ENCODE peak calls at places on chromosomes 1 and 21, in six cellular contexts. One of them, this sample, is unnamed.

GRCh38 chr21:31698461-31698860 is 33.5 kb downstream of the SCAF4 start:
- DNase-seq in cardiac muscle cell: no peak
- DNase-seq in MCF 10A: no peak
- DNase-seq in IMR-90: no peak
- DNase-seq in cardiac fibroblast: no peak
- DNase-seq in fibroblast of lung: no peak
- DNase-seq in this sample: no peak

GRCh38 chr1:247639381-247639981 is 34.1 kb downstream of the OR2G3 start:
- DNase-seq in cardiac muscle cell: peak
- DNase-seq in MCF 10A: no peak
- DNase-seq in IMR-90: peak
- DNase-seq in cardiac fibroblast: no peak
- DNase-seq in fibroblast of lung: no peak
- DNase-seq in this sample: peak

GRCh38 chr1:186842547-186842946 is 13.8 kb downstream of the PLA2G4A start:
- DNase-seq in cardiac muscle cell: no peak
- DNase-seq in MCF 10A: no peak
- DNase-seq in IMR-90: no peak
- DNase-seq in cardiac fibroblast: peak
- DNase-seq in fibroblast of lung: no peak
- DNase-seq in this sample: no peak

GRCh38 chr21:39834543-39834942 is 32.7 kb upstream of the PCP4 start:
- DNase-seq in cardiac muscle cell: no peak
- DNase-seq in MCF 10A: no peak
- DNase-seq in IMR-90: no peak
- DNase-seq in cardiac fibroblast: no peak
- DNase-seq in fibroblast of lung: no peak
- DNase-seq in this sample: no peak

GRCh38 chr1:102970496-102971078 is 137.7 kb downstream of the COL11A1 start:
- DNase-seq in cardiac muscle cell: peak
- DNase-seq in MCF 10A: peak
- DNase-seq in IMR-90: peak
- DNase-seq in cardiac fibroblast: peak
- DNase-seq in fibroblast of lung: peak
- DNase-seq in this sample: peak

GRCh38 chr1:202049129-202049528 is 38.7 kb downstream of the ELF3 start:
- DNase-seq in cardiac muscle cell: peak
- DNase-seq in MCF 10A: peak
- DNase-seq in IMR-90: no peak
- DNase-seq in cardiac fibroblast: peak
- DNase-seq in fibroblast of lung: no peak
- DNase-seq in this sample: peak

GRCh38 chr1:233707153-233707905 is 93.4 kb downstream of the KCNK1 start:
- DNase-seq in cardiac muscle cell: peak
- DNase-seq in MCF 10A: peak
- DNase-seq in IMR-90: peak
- DNase-seq in cardiac fibroblast: peak
- DNase-seq in fibroblast of lung: peak
- DNase-seq in this sample: peak

GRCh38 chr21:43815991-43816390 is 26.6 kb downstream of the RRP1 start:
- DNase-seq in cardiac muscle cell: no peak
- DNase-seq in MCF 10A: no peak
- DNase-seq in IMR-90: no peak
- DNase-seq in cardiac fibroblast: no peak
- DNase-seq in fibroblast of lung: no peak
- DNase-seq in this sample: no peak

GRCh38 chr1:192311281-192311680 is 5.5 kb upstream of the RGS21 start:
- DNase-seq in cardiac muscle cell: peak
- DNase-seq in MCF 10A: peak
- DNase-seq in IMR-90: peak
- DNase-seq in cardiac fibroblast: peak
- DNase-seq in fibroblast of lung: peak
- DNase-seq in this sample: no peak

GRCh38 chr1:24874611-24875225 is 55.4 kb downstream of the RUNX3 start:
- DNase-seq in cardiac muscle cell: no peak
- DNase-seq in MCF 10A: peak
- DNase-seq in IMR-90: no peak
- DNase-seq in cardiac fibroblast: no peak
- DNase-seq in fibroblast of lung: no peak
- DNase-seq in this sample: no peak

GRCh38 chr1:178399177-178399728 is 97.5 kb downstream of the CLEC20A start:
- DNase-seq in cardiac muscle cell: no peak
- DNase-seq in MCF 10A: peak
- DNase-seq in IMR-90: no peak
- DNase-seq in cardiac fibroblast: no peak
- DNase-seq in fibroblast of lung: no peak
- DNase-seq in this sample: no peak

GRCh38 chr1:178393370-178393769 is 103.4 kb downstream of the CLEC20A start:
- DNase-seq in cardiac muscle cell: no peak
- DNase-seq in MCF 10A: no peak
- DNase-seq in IMR-90: no peak
- DNase-seq in cardiac fibroblast: no peak
- DNase-seq in fibroblast of lung: no peak
- DNase-seq in this sample: no peak

GRCh38 chr1:178397678-178398077 is 99.1 kb downstream of the CLEC20A start:
- DNase-seq in cardiac muscle cell: peak
- DNase-seq in MCF 10A: peak
- DNase-seq in IMR-90: peak
- DNase-seq in cardiac fibroblast: no peak
- DNase-seq in fibroblast of lung: peak
- DNase-seq in this sample: no peak

DNA sequence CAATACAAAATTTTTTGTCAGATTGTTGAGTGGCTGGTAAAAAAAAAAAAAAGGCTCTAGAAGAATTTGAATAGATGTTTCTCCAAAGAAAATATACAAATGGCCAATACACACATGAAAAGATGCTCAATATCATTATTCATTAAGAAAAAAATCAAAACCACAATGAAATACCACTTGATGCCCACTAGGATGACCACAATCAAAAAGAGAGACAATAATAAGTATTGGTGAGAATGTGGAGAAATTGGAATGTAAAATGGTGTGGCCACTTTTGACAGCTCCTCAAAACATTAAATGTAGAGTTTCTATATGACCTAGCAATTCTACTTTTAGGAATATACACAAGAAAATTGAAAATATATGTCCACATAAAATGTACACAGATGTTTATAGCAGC is 100.0 kb downstream of the CLEC20A start:
- DNase-seq in cardiac muscle cell: no peak
- DNase-seq in MCF 10A: no peak
- DNase-seq in IMR-90: no peak
- DNase-seq in cardiac fibroblast: no peak
- DNase-seq in fibroblast of lung: no peak
- DNase-seq in this sample: no peak
- TF ChIP-seq CTCF in cardiac muscle cell: no peak
- TF ChIP-seq CTCF in MCF 10A: no peak
- TF ChIP-seq CTCF in IMR-90: no peak
- TF ChIP-seq CTCF in cardiac fibroblast: peak
- TF ChIP-seq CTCF in fibroblast of lung: no peak
- TF ChIP-seq CTCF in this sample: no peak

DNA sequence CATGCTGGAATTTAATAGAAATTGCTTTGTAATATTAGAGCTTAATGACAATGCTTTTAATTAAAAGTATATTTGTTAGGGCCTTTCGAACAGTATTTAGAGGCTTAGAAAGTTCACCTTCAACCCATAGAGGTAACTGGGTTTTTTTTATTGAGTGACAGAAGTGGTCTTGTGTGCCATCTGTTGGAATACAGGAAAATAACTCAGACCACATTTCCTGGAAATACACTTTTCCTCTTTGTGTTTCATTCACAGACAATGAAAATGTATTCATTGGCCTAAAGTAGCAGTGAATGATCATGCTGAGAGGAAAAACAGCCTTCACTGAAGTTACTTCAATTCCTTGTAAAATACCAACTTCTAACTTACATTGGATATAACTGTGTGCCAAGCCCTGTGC is 83.6 kb upstream of the L1TD1 start:
- DNase-seq in cardiac muscle cell: no peak
- DNase-seq in MCF 10A: no peak
- DNase-seq in IMR-90: no peak
- DNase-seq in cardiac fibroblast: no peak
- DNase-seq in fibroblast of lung: no peak
- DNase-seq in this sample: no peak
- TF ChIP-seq CTCF in cardiac muscle cell: no peak
- TF ChIP-seq CTCF in MCF 10A: no peak
- TF ChIP-seq CTCF in IMR-90: no peak
- TF ChIP-seq CTCF in cardiac fibroblast: no peak
- TF ChIP-seq CTCF in fibroblast of lung: no peak
- TF ChIP-seq CTCF in this sample: no peak

GRCh38 chr1:147625274-147625986 is 44.9 kb downstream of the ACP6 start:
- DNase-seq in cardiac muscle cell: no peak
- DNase-seq in MCF 10A: no peak
- DNase-seq in IMR-90: no peak
- DNase-seq in cardiac fibroblast: no peak
- DNase-seq in fibroblast of lung: no peak
- DNase-seq in this sample: no peak
- TF ChIP-seq CTCF in cardiac muscle cell: no peak
- TF ChIP-seq CTCF in MCF 10A: no peak
- TF ChIP-seq CTCF in IMR-90: no peak
- TF ChIP-seq CTCF in cardiac fibroblast: no peak
- TF ChIP-seq CTCF in fibroblast of lung: no peak
- TF ChIP-seq CTCF in this sample: no peak

DNA sequence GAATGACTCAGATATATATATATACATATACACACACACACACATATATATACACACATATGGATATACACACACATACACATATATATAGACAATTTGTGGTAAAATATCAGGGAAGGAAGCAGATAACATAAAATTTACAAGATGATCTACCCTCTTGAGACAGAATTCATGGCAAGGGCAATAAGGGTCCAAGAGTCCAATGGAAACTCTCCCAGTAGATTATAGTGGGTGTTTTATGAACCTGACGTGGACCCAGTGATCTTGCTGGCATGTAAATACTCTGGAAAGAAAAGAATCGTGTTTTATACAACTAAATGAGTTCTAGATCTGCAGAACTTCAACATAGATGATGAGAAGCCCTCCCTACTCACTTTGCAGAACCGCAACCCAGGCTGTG is 49.3 kb downstream of the DENND1B start:
- DNase-seq in cardiac muscle cell: no peak
- DNase-seq in MCF 10A: no peak
- DNase-seq in IMR-90: no peak
- DNase-seq in cardiac fibroblast: no peak
- DNase-seq in fibroblast of lung: no peak
- DNase-seq in this sample: no peak
- TF ChIP-seq CTCF in cardiac muscle cell: no peak
- TF ChIP-seq CTCF in MCF 10A: no peak
- TF ChIP-seq CTCF in IMR-90: no peak
- TF ChIP-seq CTCF in cardiac fibroblast: no peak
- TF ChIP-seq CTCF in fibroblast of lung: no peak
- TF ChIP-seq CTCF in this sample: no peak

GRCh38 chr1:86169625-86170024 is 13.1 kb upstream of the COL24A1 start:
- DNase-seq in cardiac muscle cell: no peak
- DNase-seq in MCF 10A: no peak
- DNase-seq in IMR-90: peak
- DNase-seq in cardiac fibroblast: peak
- DNase-seq in fibroblast of lung: peak
- DNase-seq in this sample: no peak
- TF ChIP-seq CTCF in cardiac muscle cell: peak
- TF ChIP-seq CTCF in MCF 10A: no peak
- TF ChIP-seq CTCF in IMR-90: peak
- TF ChIP-seq CTCF in cardiac fibroblast: peak
- TF ChIP-seq CTCF in fibroblast of lung: peak
- TF ChIP-seq CTCF in this sample: no peak